ENCODE peak calls at places on chromosomes 7 and 10, in four cellular contexts. E, M, P and X are unnamed samples.

GRCh38 chr10:131979336-131979735 is 2.4 kb downstream of the BNIP3 start:
- DNase-seq in M (no peak), E (no peak), P (no peak), X (no peak)

GRCh38 chr7:155848691-155849690 is 36.7 kb upstream of the SHH start:
- DNase-seq in P (no peak), E (no peak), M (no peak), X (no peak)

GRCh38 chr7:28998110-28998509 is 40.0 kb upstream of the TRIL start:
- DNase-seq in E (no peak), P (no peak), M (no peak), X (no peak)

GRCh38 chr10:120262857-120263547 is 194.0 kb upstream of the PLPP4 start:
- DNase-seq in P (no peak), M (no peak), E (peak), X (no peak)

GRCh38 chr10:79066460-79067240 is 2.1 kb upstream of the ZMIZ1 start:
- DNase-seq in P (no peak), M (no peak), E (no peak), X (no peak)

GRCh38 chr7:24123061-24123460 is 160.9 kb upstream of the NPY start:
- DNase-seq in E (peak), M (no peak), P (no peak), X (no peak)

GRCh38 chr7:157568071-157568784 is 231.4 kb downstream of the DNAJB6 start:
- DNase-seq in M (no peak), P (no peak), E (no peak), X (no peak)

GRCh38 chr7:141012044-141012685 is 2.6 kb downstream of the MRPS33 start:
- DNase-seq in P (peak), E (peak), M (peak), X (no peak)

GRCh38 chr10:116427671-116428070 is at the start of gene PNLIPRP3:
- DNase-seq in M (no peak), P (no peak), E (no peak), X (no peak)

GRCh38 chr7:132998763-132999162 is 83.1 kb downstream of the CHCHD3 start:
- DNase-seq in P (no peak), M (no peak), E (peak), X (no peak)

GRCh38 chr7:115338016-115338415 is 416.1 kb downstream of the MDFIC start:
- DNase-seq in E (no peak), P (no peak), M (no peak), X (no peak)

GRCh38 chr10:68154211-68154497 is 44.9 kb downstream of the MYPN start:
- DNase-seq in P (peak), E (peak), M (no peak), X (no peak)

GRCh38 chr10:58743466-58744115 is 230.9 kb downstream of the BICC1 start:
- DNase-seq in P (no peak), E (peak), M (no peak), X (no peak)

GRCh38 chr10:70233109-70233938 is at the start of gene PPA1:
- DNase-seq in M (peak), P (peak), E (peak), X (peak)

GRCh38 chr10:124523886-124524285 is 62.3 kb downstream of the LHPP start:
- DNase-seq in M (no peak), P (no peak), E (peak), X (no peak)

GRCh38 chr10:73650537-73651331 is 5.1 kb downstream of the SYNPO2L start:
- DNase-seq in M (no peak), E (peak), P (peak), X (peak)

GRCh38 chr7:50421043-50421442 is 29.1 kb downstream of the FIGNL1 start:
- DNase-seq in P (no peak), M (no peak), E (no peak), X (no peak)

GRCh38 chr10:16816142-16816541 is 1.1 kb downstream of the RSU1 start:
- DNase-seq in E (no peak), P (no peak), M (no peak), X (no peak)

GRCh38 chr7:129782257-129783096 is 170.3 kb downstream of the UBE2H start:
- DNase-seq in E (no peak), P (no peak), M (no peak), X (no peak)

GRCh38 chr7:99762680-99763327 is 21.2 kb downstream of the CYP3A4 start:
- DNase-seq in M (no peak), P (peak), E (peak), X (no peak)

GRCh38 chr10:103145860-103146466 is 47.1 kb downstream of the NT5C2 start:
- DNase-seq in E (peak), M (peak), P (peak), X (peak)

GRCh38 chr10:8289186-8289924 is 234.9 kb downstream of the GATA3 start:
- DNase-seq in P (no peak), M (no peak), E (no peak), X (no peak)

GRCh38 chr7:139734395-139734794 is 43.4 kb downstream of the HIPK2 start:
- DNase-seq in M (peak), E (peak), P (peak), X (no peak)

GRCh38 chr7:40612298-40612697 is 477.5 kb downstream of the SUGCT start:
- DNase-seq in P (no peak), M (no peak), E (no peak), X (no peak)

GRCh38 chr7:76403780-76404494 is 5.6 kb downstream of the SSC4D start:
- DNase-seq in M (no peak), E (no peak), P (no peak), X (no peak)

GRCh38 chr7:41693150-41693997 is 9.5 kb downstream of the INHBA start:
- DNase-seq in P (peak), M (no peak), E (no peak), X (no peak)

GRCh38 chr10:5565671-5566581 is 41.2 kb downstream of the CALML3 start:
- DNase-seq in M (no peak), E (peak), P (peak), X (peak)

GRCh38 chr10:91127341-91128082 is 93.0 kb upstream of the PCGF5 start:
- DNase-seq in P (no peak), M (no peak), E (no peak), X (no peak)

DNA sequence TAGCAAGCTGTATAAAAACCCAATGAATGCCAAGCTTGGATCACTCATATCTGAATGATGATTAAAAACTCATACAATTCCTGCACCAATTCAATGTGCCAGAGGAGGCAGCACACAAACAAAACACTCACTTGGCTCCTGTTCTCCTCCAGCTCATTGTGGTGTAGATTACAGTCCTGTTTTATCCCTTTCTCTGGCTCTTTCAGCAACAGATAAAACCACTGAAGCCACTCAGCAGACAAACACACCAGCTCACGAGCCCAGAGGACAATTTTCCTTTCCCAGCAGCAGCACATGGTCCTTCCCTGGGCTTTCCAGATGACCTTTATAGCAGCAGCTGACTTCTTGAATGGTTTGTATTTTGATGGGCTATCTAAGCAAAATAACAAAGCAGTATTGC is 107.3 kb upstream of the STARD3NL start:
- DNase-seq in E (peak), M (peak), P (no peak), X (no peak)
- TF ChIP-seq CTCF in E (peak), M (peak), P (peak), X (no peak)

DNA sequence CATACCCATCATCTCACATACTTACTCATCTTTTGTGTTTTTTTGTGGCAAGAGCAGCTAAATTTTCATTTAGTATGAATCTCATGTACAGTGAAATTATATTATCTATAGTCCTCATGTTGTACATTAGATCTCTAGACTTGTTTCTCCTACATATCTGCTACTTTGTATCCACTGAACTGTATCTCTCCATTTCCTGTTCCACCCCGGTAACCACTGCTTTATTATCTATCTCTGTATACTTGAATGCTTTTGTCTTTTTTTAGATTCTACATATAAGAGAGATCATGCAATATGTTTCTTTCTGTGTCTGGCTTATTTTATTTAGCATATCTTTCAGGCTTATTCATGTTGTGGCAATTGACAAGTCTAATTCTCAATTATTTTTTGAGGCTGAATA is 125.1 kb downstream of the ANKRD7 start:
- DNase-seq in E (no peak), M (no peak), P (no peak), X (no peak)
- H3K4me3 ChIP-seq in E (no peak), M (no peak), P (no peak), X (no peak)

GRCh38 chr10:19347592-19347991 is 299.0 kb downstream of the MALRD1 start:
- DNase-seq in E (no peak), P (no peak), M (no peak), X (no peak)
- TF ChIP-seq CTCF in E (peak), P (no peak), M (peak), X (no peak)

DNA sequence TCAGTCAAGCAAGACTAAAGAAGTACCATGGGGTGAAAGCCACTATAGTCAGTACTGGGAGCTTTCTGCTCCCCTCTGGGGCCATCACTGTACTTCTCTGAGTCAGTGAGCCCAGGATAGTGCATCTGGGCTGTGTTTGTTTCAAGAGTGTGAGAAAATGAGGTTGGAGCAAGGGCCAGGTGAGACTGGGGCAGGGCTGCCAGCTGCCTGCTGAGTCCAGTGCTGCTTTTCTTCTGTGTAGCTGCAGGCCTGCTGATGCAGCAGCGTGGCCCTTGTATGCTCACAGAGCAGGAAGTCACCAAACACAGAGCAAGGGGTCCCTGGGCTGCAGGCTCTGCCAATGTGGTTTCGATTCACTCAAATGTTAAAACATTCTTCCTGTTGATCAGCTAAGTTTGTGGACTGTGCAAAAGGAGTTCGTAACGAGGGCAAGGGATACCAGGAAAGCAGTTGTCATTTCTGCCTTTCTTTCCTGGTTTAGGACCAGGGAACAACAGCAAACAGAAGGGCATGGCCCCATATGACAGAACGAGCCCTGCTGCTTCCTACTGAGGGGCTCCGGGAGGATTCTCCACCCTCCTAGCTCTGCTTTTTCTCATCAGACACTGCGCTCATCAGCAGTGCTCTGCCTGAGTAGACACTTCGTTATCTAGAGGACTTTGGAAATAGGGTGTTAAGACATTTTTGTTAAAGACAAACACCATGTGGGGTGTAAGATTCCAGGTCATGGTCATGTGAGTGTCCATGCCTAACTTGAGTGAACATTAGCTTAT is 65.5 kb upstream of the TNS3 start:
- DNase-seq in P (no peak), E (no peak), M (no peak), X (no peak)
- H3K4me3 ChIP-seq in P (no peak), E (no peak), M (no peak), X (no peak)